ENCODE peak calls at places on chromosomes 4 and X, in four cellular contexts. A is A549, N is GM23248, I is stomach. L is an unnamed sample.

GRCh38 chr4:158673633-158674032 is 1.5 kb downstream of the ETFDH start:
- DNase-seq in I (no peak), A (no peak), N (no peak), L (no peak)

GRCh38 chr4:41200486-41201017 is 13.8 kb downstream of the APBB2 start:
- DNase-seq in N (no peak), A (no peak), I (no peak), L (no peak)

GRCh38 chr4:112284662-112285411 is 867 bp downstream of the TIFA start:
- DNase-seq in A (no peak), N (peak; percentile 50), I (no peak), L (no peak)

GRCh38 chr4:173536808-173537429 is 6.9 kb upstream of the HAND2 start:
- DNase-seq in I (no peak), A (peak; percentile 39), N (peak; percentile 63), L (no peak)

GRCh38 chr4:3833326-3833989 is 67.3 kb downstream of the ADRA2C start:
- DNase-seq in N (no peak), I (no peak), A (no peak), L (no peak)

GRCh38 chr4:173807347-173807746 is 277.3 kb upstream of the HAND2 start:
- DNase-seq in I (no peak), A (no peak), N (peak; percentile 29), L (no peak)

GRCh38 chr4:70958681-70959080 is 34.8 kb upstream of the DCK start:
- DNase-seq in N (peak; percentile 91), A (no peak), I (no peak), L (no peak)

GRCh38 chr4:40837094-40837870 is 87.5 kb downstream of the NSUN7 start:
- DNase-seq in A (no peak), N (no peak), I (no peak), L (no peak)

GRCh38 chr4:71691416-71692073 is 92.3 kb downstream of the GC start:
- DNase-seq in I (no peak), A (no peak), N (no peak), L (no peak)

GRCh38 chr4:103099691-103100392 is at the start of gene BDH2:
- DNase-seq in N (peak; percentile 97), A (peak; percentile 85), I (peak; percentile 39), L (no peak)

GRCh38 chr4:110249687-110250387 is 51.4 kb upstream of the ELOVL6 start:
- DNase-seq in N (peak; percentile 5), I (no peak), A (no peak), L (no peak)

GRCh38 chr4:56055027-56055976 is 106.6 kb downstream of the CEP135 start:
- DNase-seq in N (no peak), I (no peak), A (no peak), L (no peak)

GRCh38 chrX:120840826-120841225 is 34.8 kb downstream of the CT47B1 start:
- DNase-seq in I (no peak), A (peak; percentile 16), N (peak; percentile 75), L (no peak)

GRCh38 chr4:124631760-124632159 is 80.8 kb downstream of the ANKRD50 start:
- DNase-seq in A (peak; percentile 84), I (peak; percentile 57), N (peak; percentile 98), L (no peak)

GRCh38 chrX:102858826-102859627 is 78.0 kb upstream of the RAB40AL start:
- DNase-seq in I (no peak), N (peak; percentile 14), A (no peak), L (no peak)

GRCh38 chr4:6463311-6464289 is 8.8 kb downstream of the PPP2R2C start:
- DNase-seq in N (no peak), A (no peak), I (peak; percentile 10), L (no peak)

GRCh38 chr4:45455217-45455616 is 668.6 kb downstream of the GABRG1 start:
- DNase-seq in A (no peak), N (no peak), I (no peak), L (no peak)

GRCh38 chr4:169070071-169070894 is 60.2 kb upstream of the CBR4 start:
- DNase-seq in N (peak; percentile 96), A (peak; percentile 74), I (peak; percentile 72), L (no peak)

GRCh38 chrX:136577562-136577961 is 45.5 kb downstream of the VGLL1 start:
- DNase-seq in N (peak; percentile 69), I (peak; percentile 54), A (peak; percentile 44), L (no peak)

GRCh38 chr4:177281544-177281943 is 28.1 kb upstream of the NEIL3 start:
- DNase-seq in A (no peak), N (peak; percentile 34), I (no peak), L (no peak)

GRCh38 chrX:81259008-81259713 is 57.3 kb downstream of the SH3BGRL start:
- DNase-seq in N (peak; percentile 28), A (no peak), I (no peak), L (no peak)

GRCh38 chrX:18410038-18410437 is 15.4 kb upstream of the CDKL5 start:
- DNase-seq in N (peak; percentile 55), I (no peak), A (peak; percentile 75), L (no peak)

GRCh38 chr4:18366762-18367358 is 345.3 kb upstream of the LCORL start:
- DNase-seq in A (peak; percentile 18), I (no peak), N (peak; percentile 56), L (no peak)

GRCh38 chr4:5462896-5463295 is 245.5 kb downstream of the EVC2 start:
- DNase-seq in I (no peak), N (no peak), A (no peak), L (no peak)

GRCh38 chrX:23061116-23061515 is 61.4 kb downstream of the DDX53 start:
- DNase-seq in A (no peak), I (no peak), N (no peak), L (no peak)

GRCh38 chr4:118967393-118967792 is 78.7 kb downstream of the SYNPO2 start:
- DNase-seq in I (no peak), N (peak; percentile 74), A (no peak), L (no peak)

GRCh38 chrX:13432376-13432775 is 112.5 kb upstream of the ATXN3L start:
- DNase-seq in N (peak; percentile 97), A (peak; percentile 60), I (no peak), L (no peak)

GRCh38 chr4:8117278-8117682 is 41.3 kb downstream of the ABLIM2 start:
- DNase-seq in A (peak; percentile 67), I (peak; percentile 41), N (peak; percentile 56), L (no peak)

GRCh38 chr4:13088726-13089658 is 395.1 kb downstream of the RAB28 start:
- DNase-seq in N (peak; percentile 41), I (no peak), A (no peak), L (no peak)

GRCh38 chrX:12894074-12894691 is 12.2 kb upstream of the TLR8 start:
- DNase-seq in I (peak; percentile 57), A (peak; percentile 21), N (peak; percentile 15), L (no peak)

GRCh38 chr4:169079942-169080827 is 70.1 kb upstream of the CBR4 start:
- DNase-seq in A (no peak), N (peak; percentile 46), I (peak; percentile 55), L (no peak)

GRCh38 chr4:179595671-179596410 is 2153.6 kb upstream of the AGA start:
- DNase-seq in N (peak; percentile 1), A (no peak), I (no peak), L (no peak)

GRCh38 chrX:26574208-26574607 is 358.2 kb downstream of the MAGEB5 start:
- DNase-seq in N (no peak), I (no peak), A (no peak), L (no peak)

GRCh38 chr4:116027311-116027710 is 913.9 kb upstream of the NDST4 start:
- DNase-seq in A (no peak), I (no peak), N (no peak), L (no peak)

GRCh38 chrX:136879001-136879667 is 1.4 kb downstream of the RBMX start:
- DNase-seq in A (no peak), N (peak; percentile 52), I (no peak), L (no peak)

GRCh38 chr4:41409095-41409494 is 128.9 kb upstream of the LIMCH1 start:
- DNase-seq in A (no peak), N (peak; percentile 47), I (no peak), L (no peak)

GRCh38 chr4:7978489-7978888 is 38.8 kb upstream of the AFAP1 start:
- DNase-seq in I (peak; percentile 37), N (no peak), A (no peak), L (no peak)

GRCh38 chr4:184080674-184081073 is 137.0 kb downstream of the ENPP6 start:
- DNase-seq in A (no peak), N (no peak), I (no peak), L (no peak)
- H3K4me3 ChIP-seq in A (no peak overlapping the region), N (no peak overlapping the region), I (no peak overlapping the region), L (no peak overlapping the region)

GRCh38 chr4:26218677-26219181 is 102.1 kb upstream of the RBPJ start:
- DNase-seq in N (peak; percentile 19), I (no peak), A (no peak), L (no peak)
- H3K4me3 ChIP-seq in N (peak overlapping the region; percentile 38), I (no peak overlapping the region), A (no peak overlapping the region), L (no peak overlapping the region)

GRCh38 chrX:47843363-47843762 is 6.7 kb downstream of the ZNF81 start:
- DNase-seq in A (no peak), I (no peak), N (peak; percentile 8), L (no peak)
- H3K4me3 ChIP-seq in A (no peak overlapping the region), I (no peak overlapping the region), N (no peak overlapping the region), L (no peak overlapping the region)

GRCh38 chr4:47074836-47075235 is 43.5 kb downstream of the GABRB1 start:
- DNase-seq in A (no peak), N (no peak), I (no peak), L (no peak)

GRCh38 chr4:47075919-47076318 is 44.6 kb downstream of the GABRB1 start:
- DNase-seq in N (no peak), I (no peak), A (no peak), L (no peak)

GRCh38 chr4:47071863-47072441 is 40.6 kb downstream of the GABRB1 start:
- DNase-seq in I (no peak), A (no peak), N (peak; percentile 3), L (no peak)

DNA sequence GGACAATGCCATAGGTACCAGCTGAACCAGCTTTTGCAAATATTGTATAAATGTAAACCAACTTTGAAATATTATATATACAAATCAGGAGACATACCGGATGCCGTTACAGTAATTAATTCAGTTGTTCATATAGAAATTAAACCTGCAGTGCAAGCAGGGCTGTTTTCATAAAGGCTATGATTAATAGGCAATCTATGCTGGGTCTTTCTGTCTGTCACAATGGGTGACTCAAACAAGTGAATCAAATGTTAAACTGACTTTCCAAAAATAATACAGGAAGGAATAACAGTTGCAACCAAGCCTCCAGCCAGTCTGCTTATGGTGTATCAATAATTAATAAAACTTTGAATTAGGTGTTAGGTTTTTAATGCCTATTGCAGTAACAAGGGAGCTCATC is 43.9 kb downstream of the GABRB1 start:
- DNase-seq in A (no peak), N (no peak), I (no peak), L (no peak)
- H3K4me3 ChIP-seq in A (no peak overlapping the region), N (no peak overlapping the region), I (no peak overlapping the region), L (no peak overlapping the region)

GRCh38 chr4:47031713-47032404 is 492 bp downstream of the GABRB1 start:
- DNase-seq in A (no peak), N (no peak), I (no peak), L (no peak)
- H3K4me3 ChIP-seq in A (peak overlapping the region; percentile 31), N (peak overlapping the region; percentile 48), I (peak overlapping the region; percentile 46), L (peak overlapping the region; percentile 46)

GRCh38 chr4:86831262-86832090 is 17.7 kb downstream of the SLC10A6 start:
- DNase-seq in N (peak; percentile 97), A (peak; percentile 46), I (no peak), L (no peak)
- H3K4me3 ChIP-seq in N (peak overlapping the region; percentile 35), A (no peak overlapping the region), I (no peak overlapping the region), L (no peak overlapping the region)

DNA sequence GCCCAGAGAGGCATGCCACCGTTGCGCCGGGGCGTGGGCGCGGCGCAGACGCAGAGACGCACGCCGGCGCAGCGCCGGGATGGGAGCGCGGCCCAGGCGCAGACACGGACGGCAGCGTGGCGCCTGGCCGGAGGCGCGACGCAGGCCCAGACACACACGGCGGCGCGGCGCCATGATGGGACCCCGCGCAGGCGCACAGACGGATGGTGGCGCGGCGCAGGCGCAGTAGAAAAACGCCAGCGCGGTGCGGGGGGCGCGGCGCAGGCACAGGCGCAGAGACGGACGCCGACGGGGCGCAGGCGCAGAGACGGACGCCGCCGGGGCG is 42.6 kb upstream of the ZNF595 start:
- DNase-seq in I (no peak), A (no peak), N (no peak), L (no peak)
- H3K4me3 ChIP-seq in I (no peak overlapping the region), A (no peak overlapping the region), N (no peak overlapping the region), L (no peak overlapping the region)

L was measured in esophagus squamous epithelium.